ENCODE peak calls at places on chromosomes 4 and X, in seven cellular contexts. N is G401, R is left ventricle myocardium inferior, Q is globus pallidus, K is HT1080, P is AG04450, G is 8988T. Z is an unnamed sample.

GRCh38 chrX:10486373-10486772 is 134.0 kb downstream of the MID1 start:
- DNase-seq in N (no peak), K (peak; percentile 21), P (peak; percentile 24), G (no peak), R (no peak), Q (no peak), Z (no peak)

GRCh38 chrX:53223068-53223693 is 1.8 kb downstream of the KDM5C start:
- DNase-seq in P (no peak), G (no peak), N (peak; percentile 8), K (no peak), Q (no peak), R (no peak), Z (no peak)

GRCh38 chrX:11968470-11968869 is 169.8 kb upstream of the FRMPD4 start:
- DNase-seq in R (no peak), P (no peak), G (no peak), K (peak; percentile 3), N (no peak), Q (no peak), Z (no peak)

GRCh38 chr4:10143171-10143570 is 26.6 kb upstream of the WDR1 start:
- DNase-seq in Q (no peak), R (no peak), G (no peak), N (no peak), K (no peak), P (no peak), Z (no peak)

GRCh38 chr4:178240891-178241290 is 798.7 kb upstream of the AGA start:
- DNase-seq in R (no peak), K (no peak), P (no peak), G (no peak), Q (no peak), N (no peak), Z (no peak)

GRCh38 chr4:19791422-19792113 is 460.1 kb upstream of the SLIT2 start:
- DNase-seq in G (no peak), P (no peak), K (peak; percentile 11), R (no peak), N (no peak), Q (no peak), Z (no peak)

GRCh38 chr4:157792716-157793115 is 380.1 kb downstream of the GASK1B start:
- DNase-seq in G (no peak), P (no peak), R (no peak), K (peak; percentile 15), Q (no peak), N (no peak), Z (no peak)

GRCh38 chr4:55445921-55446577 is 50.3 kb downstream of the TMEM165 start:
- DNase-seq in K (peak; percentile 83), R (no peak), Q (no peak), P (peak; percentile 45), N (no peak), G (no peak), Z (no peak)

GRCh38 chr4:124262211-124263179 is 450.0 kb downstream of the ANKRD50 start:
- DNase-seq in N (peak; percentile 66), G (no peak), R (no peak), P (peak; percentile 73), K (peak; percentile 43), Q (peak; percentile 55), Z (no peak)

GRCh38 chrX:43720961-43721360 is 64.9 kb downstream of the MAOA start:
- DNase-seq in K (no peak), R (no peak), Q (no peak), P (no peak), N (no peak), G (no peak), Z (no peak)

GRCh38 chr4:81550005-81550896 is 78.5 kb upstream of the RASGEF1B start:
- DNase-seq in G (no peak), R (no peak), N (no peak), Q (no peak), K (no peak), P (no peak), Z (no peak)

GRCh38 chr4:156638925-156639605 is 332.5 kb downstream of the PDGFC start:
- DNase-seq in N (no peak), Q (no peak), K (peak; percentile 16), P (peak; percentile 8), R (no peak), G (no peak), Z (no peak)

GRCh38 chr4:147596377-147596776 is 20.8 kb upstream of the TMEM184C start:
- DNase-seq in K (peak; percentile 32), Q (no peak), G (no peak), P (no peak), N (no peak), R (no peak), Z (no peak)

Z was measured in NK-92 treated with Interleukin-12 subunit alpha and Interleukin-12 subunit beta, amount 100 ng/mL, for 24 hours.